ENCODE peak calls at places on chromosomes 1 and 21, in nine cellular contexts. S is neural crest cell; K is retina; J is stimulated activated CD8-positive, alpha-beta memory T cell treated with anti-CD3 and anti-CD28 coated beads, Interleukin-15, amount 100 ng/mL, for 1 hour; V is MG63; D is activated CD4-positive, CD25-positive, alpha-beta regulatory T cell treated with anti-CD3 and anti-CD28 coated beads, Interleukin-2, amount 50 U/mL, for 16 hours; F is H4; I is T-cell; C is activated T-helper 9 cell treated with anti-CD3 and anti-CD28 coated beads, Interleukin-2, amount 50 U/mL, for 16 hours. G is an unnamed sample.

GRCh38 chr1:34825455-34826081 is 32.8 kb downstream of the GJA4 start:
- DNase-seq in J (no peak), I (no peak), C (no peak), F (no peak), S (no peak), K (no peak), V (no peak), D (no peak), G (no peak)

GRCh38 chr21:30349572-30349971 is 1.2 kb upstream of the KRTAP23-1 start:
- DNase-seq in I (no peak), F (no peak), K (no peak), V (peak), J (no peak), S (no peak), C (no peak), D (no peak), G (no peak)

GRCh38 chr1:184691719-184692324 is 62.8 kb downstream of the EDEM3 start:
- DNase-seq in S (no peak), F (peak), K (peak), J (no peak), C (no peak), I (no peak), V (no peak), D (no peak), G (peak)

GRCh38 chr1:15027515-15027948 is 126.0 kb upstream of the TMEM51 start:
- DNase-seq in S (peak), F (peak), J (no peak), I (peak), V (peak), C (no peak), D (no peak), K (peak), G (peak)

GRCh38 chr1:214420341-214420740 is 131.1 kb downstream of the PTPN14 start:
- DNase-seq in F (no peak), C (no peak), D (no peak), I (no peak), K (no peak), S (no peak), V (no peak), J (no peak), G (no peak)

GRCh38 chr1:226982451-226983177 is 42.5 kb downstream of the COQ8A start:
- DNase-seq in C (no peak), V (no peak), K (no peak), F (no peak), J (no peak), I (no peak), S (no peak), D (no peak), G (no peak)

GRCh38 chr1:84266748-84267147 is 34.8 kb upstream of the SAMD13 start:
- DNase-seq in F (no peak), I (no peak), C (no peak), V (no peak), J (no peak), D (no peak), S (no peak), K (no peak), G (no peak)

GRCh38 chr1:160366731-160367515 is at the start of gene NHLH1:
- DNase-seq in F (no peak), C (no peak), J (no peak), D (no peak), S (no peak), K (peak), V (no peak), I (no peak), G (no peak)

GRCh38 chr1:231170875-231171274 is 9.0 kb downstream of the TRIM67 start:
- DNase-seq in S (no peak), J (no peak), D (no peak), F (no peak), C (no peak), V (no peak), K (no peak), I (no peak), G (no peak)

GRCh38 chr1:154546264-154547043 is 12.0 kb downstream of the UBE2Q1 start:
- DNase-seq in K (peak), I (peak), D (no peak), S (peak), F (peak), J (no peak), C (peak), V (peak), G (peak)

GRCh38 chr21:46368533-46369285 is 44.8 kb downstream of the PCNT start:
- DNase-seq in C (peak), S (no peak), K (no peak), D (no peak), V (no peak), J (no peak), I (peak), F (no peak), G (no peak)

GRCh38 chr1:178928985-178929384 is 58.1 kb upstream of the ANGPTL1 start:
- DNase-seq in C (no peak), I (no peak), J (no peak), S (no peak), V (no peak), K (no peak), F (no peak), D (no peak), G (no peak)

GRCh38 chr1:91804546-91805023 is 81.4 kb downstream of the TGFBR3 start:
- DNase-seq in F (peak), I (peak), C (peak), J (peak), K (no peak), V (no peak), D (peak), S (no peak), G (peak)

GRCh38 chr21:34924767-34925425 is 124.2 kb downstream of the RUNX1 start:
- DNase-seq in V (no peak), K (no peak), S (no peak), F (no peak), J (no peak), C (no peak), I (no peak), D (no peak), G (no peak)

GRCh38 chr1:155007253-155007828 is 4.7 kb downstream of the ZBTB7B start:
- DNase-seq in S (no peak), I (no peak), C (no peak), J (no peak), K (no peak), D (no peak), F (no peak), V (peak), G (no peak)

GRCh38 chr1:61183471-61184034 is 101.2 kb downstream of the NFIA start:
- DNase-seq in I (no peak), D (no peak), K (no peak), F (peak), J (no peak), V (peak), C (no peak), S (no peak), G (no peak)

GRCh38 chr1:1250828-1251284 is 4.3 kb upstream of the C1QTNF12 start:
- DNase-seq in S (no peak), C (peak), V (no peak), D (peak), I (peak), K (no peak), J (peak), F (no peak), G (no peak)

GRCh38 chr21:34534522-34534921 is 22.5 kb upstream of the KCNE1 start:
- DNase-seq in S (no peak), K (no peak), J (no peak), C (no peak), F (peak), V (no peak), I (no peak), D (no peak), G (no peak)

GRCh38 chr1:88557044-88557443 is 127.0 kb upstream of the PKN2 start:
- DNase-seq in V (no peak), J (no peak), F (no peak), S (no peak), D (no peak), I (no peak), K (no peak), C (no peak), G (no peak)

GRCh38 chr1:37752583-37753471 is 12.1 kb downstream of the EPHA10 start:
- DNase-seq in S (peak), K (no peak), D (no peak), I (no peak), J (no peak), C (no peak), V (peak), F (no peak), G (peak)

GRCh38 chr1:20199410-20199809 is 13.1 kb upstream of the PLA2G2C start:
- DNase-seq in K (no peak), D (no peak), I (no peak), C (no peak), F (no peak), V (no peak), S (no peak), J (no peak), G (no peak)

GRCh38 chr1:206824327-206824726 is 41.1 kb upstream of the IL20 start:
- DNase-seq in J (no peak), K (no peak), C (no peak), D (no peak), I (no peak), V (no peak), F (no peak), S (no peak), G (no peak)

G was measured in HCT116.